ENCODE peak calls at places on chromosome 11, in nine cellular contexts. One of them, this sample, is unnamed.
A peak's percentile ranks its signal among the peaks of the same experiment; 100 is the strongest.

GRCh38 chr11:114762437-114762836 is 84.1 kb downstream of the NXPE2 start:
- DNase-seq in HCT116: no peak
- DNase-seq in psoas muscle: peak; percentile 60
- DNase-seq in heart left ventricle: peak; percentile 64
- DNase-seq in IMR-90: peak; percentile 54
- DNase-seq in effector memory CD4-positive, alpha-beta T cell: no peak
- DNase-seq in CD4-positive, alpha-beta memory T cell: no peak
- DNase-seq in astrocyte: peak; percentile 41
- DNase-seq in fibroblast of lung: peak; percentile 47
- DNase-seq in this sample: peak; percentile 50

GRCh38 chr11:114281388-114281956 is 14.7 kb upstream of the NNMT start:
- DNase-seq in HCT116: no peak
- DNase-seq in psoas muscle: no peak
- DNase-seq in heart left ventricle: no peak
- DNase-seq in IMR-90: no peak
- DNase-seq in effector memory CD4-positive, alpha-beta T cell: no peak
- DNase-seq in CD4-positive, alpha-beta memory T cell: no peak
- DNase-seq in astrocyte: no peak
- DNase-seq in fibroblast of lung: no peak
- DNase-seq in this sample: no peak

GRCh38 chr11:8011981-8012444 is 24.9 kb downstream of the EIF3F start:
- DNase-seq in HCT116: no peak
- DNase-seq in psoas muscle: no peak
- DNase-seq in heart left ventricle: no peak
- DNase-seq in IMR-90: peak; percentile 95
- DNase-seq in effector memory CD4-positive, alpha-beta T cell: no peak
- DNase-seq in CD4-positive, alpha-beta memory T cell: no peak
- DNase-seq in astrocyte: peak; percentile 94
- DNase-seq in fibroblast of lung: peak; percentile 96
- DNase-seq in this sample: no peak

GRCh38 chr11:117877120-117877784 is 794 bp upstream of the FXYD6 start:
- DNase-seq in HCT116: no peak
- DNase-seq in psoas muscle: no peak
- DNase-seq in heart left ventricle: peak; percentile 51
- DNase-seq in IMR-90: no peak
- DNase-seq in effector memory CD4-positive, alpha-beta T cell: no peak
- DNase-seq in CD4-positive, alpha-beta memory T cell: no peak
- DNase-seq in astrocyte: no peak
- DNase-seq in fibroblast of lung: no peak
- DNase-seq in this sample: no peak

GRCh38 chr11:88827018-88827676 is 238.6 kb downstream of the GRM5 start:
- DNase-seq in HCT116: no peak
- DNase-seq in psoas muscle: no peak
- DNase-seq in heart left ventricle: no peak
- DNase-seq in IMR-90: no peak
- DNase-seq in effector memory CD4-positive, alpha-beta T cell: no peak
- DNase-seq in CD4-positive, alpha-beta memory T cell: no peak
- DNase-seq in astrocyte: no peak
- DNase-seq in fibroblast of lung: no peak
- DNase-seq in this sample: no peak

GRCh38 chr11:120132645-120133185 is 5.2 kb downstream of the TRIM29 start:
- DNase-seq in HCT116: no peak
- DNase-seq in psoas muscle: no peak
- DNase-seq in heart left ventricle: peak; percentile 3
- DNase-seq in IMR-90: no peak
- DNase-seq in effector memory CD4-positive, alpha-beta T cell: no peak
- DNase-seq in CD4-positive, alpha-beta memory T cell: no peak
- DNase-seq in astrocyte: no peak
- DNase-seq in fibroblast of lung: no peak
- DNase-seq in this sample: peak; percentile 15

GRCh38 chr11:116257092-116257491 is 515.7 kb downstream of the BUD13 start:
- DNase-seq in HCT116: peak; percentile 4
- DNase-seq in psoas muscle: no peak
- DNase-seq in heart left ventricle: no peak
- DNase-seq in IMR-90: no peak
- DNase-seq in effector memory CD4-positive, alpha-beta T cell: no peak
- DNase-seq in CD4-positive, alpha-beta memory T cell: no peak
- DNase-seq in astrocyte: no peak
- DNase-seq in fibroblast of lung: no peak
- DNase-seq in this sample: no peak

GRCh38 chr11:77854838-77855237 is 33.9 kb downstream of the AAMDC start:
- DNase-seq in HCT116: no peak
- DNase-seq in psoas muscle: no peak
- DNase-seq in heart left ventricle: no peak
- DNase-seq in IMR-90: no peak
- DNase-seq in effector memory CD4-positive, alpha-beta T cell: no peak
- DNase-seq in CD4-positive, alpha-beta memory T cell: no peak
- DNase-seq in astrocyte: no peak
- DNase-seq in fibroblast of lung: no peak
- DNase-seq in this sample: no peak

GRCh38 chr11:75182652-75183051 is 31.7 kb downstream of the SLCO2B1 start:
- DNase-seq in HCT116: no peak
- DNase-seq in psoas muscle: no peak
- DNase-seq in heart left ventricle: no peak
- DNase-seq in IMR-90: no peak
- DNase-seq in effector memory CD4-positive, alpha-beta T cell: no peak
- DNase-seq in CD4-positive, alpha-beta memory T cell: no peak
- DNase-seq in astrocyte: no peak
- DNase-seq in fibroblast of lung: no peak
- DNase-seq in this sample: peak; percentile 40

GRCh38 chr11:77590194-77590591 is 440 bp downstream of the AQP11 start:
- DNase-seq in HCT116: no peak
- DNase-seq in psoas muscle: no peak
- DNase-seq in heart left ventricle: no peak
- DNase-seq in IMR-90: peak; percentile 46
- DNase-seq in effector memory CD4-positive, alpha-beta T cell: no peak
- DNase-seq in CD4-positive, alpha-beta memory T cell: no peak
- DNase-seq in astrocyte: peak; percentile 34
- DNase-seq in fibroblast of lung: peak; percentile 53
- DNase-seq in this sample: peak; percentile 65

GRCh38 chr11:110032957-110033570 is 60.1 kb upstream of the ZC3H12C start:
- DNase-seq in HCT116: no peak
- DNase-seq in psoas muscle: no peak
- DNase-seq in heart left ventricle: no peak
- DNase-seq in IMR-90: no peak
- DNase-seq in effector memory CD4-positive, alpha-beta T cell: no peak
- DNase-seq in CD4-positive, alpha-beta memory T cell: no peak
- DNase-seq in astrocyte: no peak
- DNase-seq in fibroblast of lung: no peak
- DNase-seq in this sample: no peak
- H3K27ac ChIP-seq in HCT116: no peak overlapping the region
- H3K27ac ChIP-seq in psoas muscle: no peak overlapping the region
- H3K27ac ChIP-seq in heart left ventricle: no peak overlapping the region
- H3K27ac ChIP-seq in IMR-90: no peak overlapping the region
- H3K27ac ChIP-seq in effector memory CD4-positive, alpha-beta T cell: no peak overlapping the region
- H3K27ac ChIP-seq in CD4-positive, alpha-beta memory T cell: no peak overlapping the region
- H3K27ac ChIP-seq in astrocyte: no peak overlapping the region
- H3K27ac ChIP-seq in fibroblast of lung: no peak overlapping the region
- H3K27ac ChIP-seq in this sample: no peak overlapping the region

DNA sequence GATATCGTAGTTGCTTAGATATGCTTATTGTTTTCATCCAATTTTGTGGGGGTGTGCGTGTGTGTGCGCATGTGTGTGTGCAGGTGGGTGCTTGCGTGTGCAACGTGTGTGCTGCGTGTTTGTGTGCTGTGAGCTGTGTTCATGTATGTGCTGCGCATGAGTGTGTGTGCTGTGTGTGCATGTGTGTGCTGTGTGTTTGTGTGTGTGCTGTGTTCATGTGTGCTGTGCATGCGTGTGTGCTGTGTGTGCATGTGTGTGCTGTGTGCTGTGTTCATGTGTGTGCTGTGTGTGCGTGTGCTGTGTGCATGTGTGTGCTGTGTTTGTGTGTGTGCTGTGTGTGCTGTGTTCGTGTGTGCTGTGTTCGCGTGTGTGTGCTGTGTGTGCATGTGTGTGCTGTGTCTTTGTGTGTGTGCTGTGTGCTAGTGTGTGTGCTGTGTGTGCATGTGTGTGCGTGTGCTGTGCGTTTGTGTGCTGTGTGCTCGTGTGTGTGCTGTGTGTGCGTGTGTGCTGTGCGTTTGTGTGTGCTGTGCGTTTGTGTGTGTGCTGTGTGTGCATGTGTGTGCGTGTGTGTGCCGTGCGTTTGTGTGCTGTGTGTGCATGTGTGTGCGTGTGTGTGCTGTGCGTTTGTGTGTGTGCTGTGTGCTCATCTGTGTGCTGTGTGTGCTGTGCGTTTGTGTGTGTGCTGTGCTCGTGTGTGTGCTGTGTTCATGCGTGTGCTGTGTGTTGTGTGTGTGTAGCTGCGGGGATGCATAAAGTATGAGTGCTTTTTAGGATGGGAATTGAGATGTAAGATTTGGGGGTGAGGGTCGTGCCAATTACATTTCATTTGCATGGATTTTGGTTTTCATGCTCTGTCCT is 7.6 kb downstream of the IGF2 start:
- DNase-seq in HCT116: no peak
- DNase-seq in psoas muscle: no peak
- DNase-seq in heart left ventricle: no peak
- DNase-seq in IMR-90: no peak
- DNase-seq in effector memory CD4-positive, alpha-beta T cell: no peak
- DNase-seq in CD4-positive, alpha-beta memory T cell: no peak
- DNase-seq in astrocyte: no peak
- DNase-seq in fibroblast of lung: no peak
- DNase-seq in this sample: no peak
- H3K27me3 ChIP-seq in HCT116: no peaks in the 10 kb centered on the region
- H3K27me3 ChIP-seq in psoas muscle: no peaks in the 10 kb centered on the region
- H3K27me3 ChIP-seq in heart left ventricle: no peaks in the 10 kb centered on the region
- H3K27me3 ChIP-seq in IMR-90: peaks cover 17% of the 10 kb centered on the region
- H3K27me3 ChIP-seq in effector memory CD4-positive, alpha-beta T cell: peaks cover 28% of the 10 kb centered on the region
- H3K27me3 ChIP-seq in CD4-positive, alpha-beta memory T cell: peaks cover 8% of the 10 kb centered on the region
- H3K27me3 ChIP-seq in astrocyte: peaks cover 10% of the 10 kb centered on the region
- H3K27me3 ChIP-seq in fibroblast of lung: peaks cover 4% of the 10 kb centered on the region
- H3K27me3 ChIP-seq in this sample: no peaks in the 10 kb centered on the region

DNA sequence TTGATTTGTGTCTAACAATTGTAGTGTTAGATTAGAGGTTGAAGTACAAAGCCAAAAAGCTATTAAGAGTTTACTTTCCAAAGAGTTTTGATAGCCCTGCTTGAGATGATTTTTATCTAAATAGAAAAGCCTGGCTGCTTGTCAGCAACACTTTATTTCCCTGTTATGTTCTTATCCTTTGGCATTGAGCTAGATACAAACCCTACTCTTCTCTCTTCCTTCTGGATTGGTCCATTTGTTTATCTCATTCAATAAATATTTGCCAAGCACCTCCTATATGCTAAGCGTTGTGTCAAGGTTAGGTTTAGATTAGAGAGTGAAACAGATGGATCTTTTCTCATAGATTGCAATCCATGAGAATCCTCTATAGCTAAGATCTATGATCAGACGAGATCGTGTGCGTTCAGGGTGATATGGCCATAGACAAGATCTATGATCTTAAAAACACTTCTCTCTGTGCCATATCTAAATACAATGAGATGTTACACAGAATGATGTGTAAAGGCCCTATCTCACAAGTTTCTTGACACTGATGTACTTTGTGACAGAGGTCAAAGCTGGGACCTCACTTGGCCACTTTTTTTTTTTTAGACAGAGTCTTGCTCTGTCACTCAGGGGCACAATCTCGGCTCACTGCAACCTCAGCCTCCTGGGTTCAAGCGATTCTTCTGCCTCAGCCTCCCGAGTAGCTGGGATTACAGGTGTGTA is 57.8 kb downstream of the CTNND1 start:
- DNase-seq in HCT116: no peak
- DNase-seq in psoas muscle: no peak
- DNase-seq in heart left ventricle: no peak
- DNase-seq in IMR-90: no peak
- DNase-seq in effector memory CD4-positive, alpha-beta T cell: no peak
- DNase-seq in CD4-positive, alpha-beta memory T cell: no peak
- DNase-seq in astrocyte: no peak
- DNase-seq in fibroblast of lung: no peak
- DNase-seq in this sample: no peak
- H3K36me3 ChIP-seq in HCT116: peaks cover 31% of the 10 kb centered on the region
- H3K36me3 ChIP-seq in psoas muscle: peaks cover 44% of the 10 kb centered on the region
- H3K36me3 ChIP-seq in heart left ventricle: peaks cover 47% of the 10 kb centered on the region
- H3K36me3 ChIP-seq in IMR-90: peaks cover 33% of the 10 kb centered on the region
- H3K36me3 ChIP-seq in effector memory CD4-positive, alpha-beta T cell: peaks cover 9% of the 10 kb centered on the region
- H3K36me3 ChIP-seq in CD4-positive, alpha-beta memory T cell: peaks cover 5% of the 10 kb centered on the region
- H3K36me3 ChIP-seq in astrocyte: peaks cover 41% of the 10 kb centered on the region
- H3K36me3 ChIP-seq in fibroblast of lung: peaks cover 3% of the 10 kb centered on the region
- H3K36me3 ChIP-seq in this sample: peaks cover 33% of the 10 kb centered on the region

GRCh38 chr11:16605971-16606783 is 132.3 kb upstream of the C11orf58 start:
- DNase-seq in HCT116: peak; percentile 74
- DNase-seq in psoas muscle: peak; percentile 92
- DNase-seq in heart left ventricle: peak; percentile 92
- DNase-seq in IMR-90: peak; percentile 96
- DNase-seq in effector memory CD4-positive, alpha-beta T cell: peak; percentile 64
- DNase-seq in CD4-positive, alpha-beta memory T cell: peak; percentile 83
- DNase-seq in astrocyte: peak; percentile 81
- DNase-seq in fibroblast of lung: peak; percentile 87
- DNase-seq in this sample: peak; percentile 96

GRCh38 chr11:16607675-16608644 is 130.5 kb upstream of the C11orf58 start:
- DNase-seq in HCT116: no peak
- DNase-seq in psoas muscle: peak; percentile 79
- DNase-seq in heart left ventricle: peak; percentile 87
- DNase-seq in IMR-90: peak; percentile 89
- DNase-seq in effector memory CD4-positive, alpha-beta T cell: no peak
- DNase-seq in CD4-positive, alpha-beta memory T cell: no peak
- DNase-seq in astrocyte: peak; percentile 60
- DNase-seq in fibroblast of lung: peak; percentile 78
- DNase-seq in this sample: peak; percentile 88

GRCh38 chr11:16605440-16605970 is 132.9 kb upstream of the C11orf58 start:
- DNase-seq in HCT116: no peak
- DNase-seq in psoas muscle: peak; percentile 28
- DNase-seq in heart left ventricle: peak; percentile 39
- DNase-seq in IMR-90: peak; percentile 44
- DNase-seq in effector memory CD4-positive, alpha-beta T cell: no peak
- DNase-seq in CD4-positive, alpha-beta memory T cell: no peak
- DNase-seq in astrocyte: no peak
- DNase-seq in fibroblast of lung: peak; percentile 26
- DNase-seq in this sample: peak; percentile 70

GRCh38 chr11:16604784-16605439 is 133.5 kb upstream of the C11orf58 start:
- DNase-seq in HCT116: no peak
- DNase-seq in psoas muscle: peak; percentile 52
- DNase-seq in heart left ventricle: peak; percentile 38
- DNase-seq in IMR-90: peak; percentile 35
- DNase-seq in effector memory CD4-positive, alpha-beta T cell: no peak
- DNase-seq in CD4-positive, alpha-beta memory T cell: peak; percentile 22
- DNase-seq in astrocyte: peak; percentile 26
- DNase-seq in fibroblast of lung: peak; percentile 45
- DNase-seq in this sample: peak; percentile 75

DNA sequence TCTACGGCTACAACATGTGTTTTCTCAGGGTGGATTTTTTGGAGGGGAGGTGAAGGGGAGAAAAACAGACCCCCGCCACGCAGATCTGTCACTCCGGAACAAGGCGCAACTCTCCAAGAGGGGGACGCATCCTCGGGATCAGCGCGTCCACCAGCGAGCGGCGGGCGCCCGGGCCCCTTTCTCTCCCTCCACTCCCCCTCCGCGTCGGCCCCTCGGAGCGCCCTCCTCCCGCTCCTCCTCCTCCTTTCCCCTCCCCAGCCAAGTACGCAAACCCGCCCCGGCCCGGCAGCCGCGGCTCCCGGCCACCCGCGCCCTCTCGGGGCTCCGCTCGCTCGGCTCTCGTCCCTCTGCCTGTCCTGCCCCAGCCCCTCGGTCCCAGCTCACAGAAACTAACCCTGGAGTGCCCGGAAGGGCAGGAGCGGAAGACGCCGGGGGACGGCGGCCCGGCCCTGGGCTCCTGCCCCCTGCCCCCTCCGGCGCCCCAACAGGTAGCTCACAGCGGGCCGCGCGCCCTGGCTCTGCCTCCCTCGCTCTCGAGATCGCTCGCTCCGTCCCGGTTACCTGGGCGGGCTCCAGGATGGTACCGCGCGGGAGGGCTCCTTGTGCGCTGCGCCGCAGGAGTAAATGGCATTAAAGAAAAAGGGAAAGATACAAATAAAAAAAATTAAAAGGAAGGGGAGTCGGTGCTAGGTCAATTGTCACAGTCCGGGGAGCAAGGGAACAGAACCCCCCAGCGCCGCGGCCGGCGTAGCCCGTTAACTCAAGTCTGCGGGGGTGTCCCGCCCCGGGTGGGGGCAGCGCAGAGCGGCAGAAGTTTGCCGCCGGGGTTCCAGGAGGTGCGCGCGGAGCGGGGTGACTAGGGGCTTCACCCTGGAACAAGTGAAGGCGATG is 131.4 kb upstream of the C11orf58 start:
- DNase-seq in HCT116: no peak
- DNase-seq in psoas muscle: peak; percentile 47
- DNase-seq in heart left ventricle: peak; percentile 76
- DNase-seq in IMR-90: peak; percentile 41
- DNase-seq in effector memory CD4-positive, alpha-beta T cell: no peak
- DNase-seq in CD4-positive, alpha-beta memory T cell: no peak
- DNase-seq in astrocyte: no peak
- DNase-seq in fibroblast of lung: peak; percentile 35
- DNase-seq in this sample: peak; percentile 83
- H3K27ac ChIP-seq in HCT116: no peak overlapping the region
- H3K27ac ChIP-seq in psoas muscle: peak overlapping the region; percentile 98
- H3K27ac ChIP-seq in heart left ventricle: peak overlapping the region; percentile 100
- H3K27ac ChIP-seq in IMR-90: peak overlapping the region; percentile 93
- H3K27ac ChIP-seq in effector memory CD4-positive, alpha-beta T cell: no peak overlapping the region
- H3K27ac ChIP-seq in CD4-positive, alpha-beta memory T cell: no peak overlapping the region
- H3K27ac ChIP-seq in astrocyte: no peak overlapping the region
- H3K27ac ChIP-seq in fibroblast of lung: peak overlapping the region; percentile 56
- H3K27ac ChIP-seq in this sample: peak overlapping the region; percentile 100